ENCODE peak calls at places on chromosomes 2 and 18, in five cellular contexts. One of them, this sample, is unnamed. For H3K4me1, the result is how much of the 10 kb centered on the place peaks cover.

GRCh38 chr2:238861766-238862315 is 14.0 kb downstream of the TWIST2 start:
- DNase-seq in effector memory CD4-positive, alpha-beta T cell: no peak
- DNase-seq in breast epithelium: no peak
- DNase-seq in tibial artery: no peak
- DNase-seq in aorta: no peak
- DNase-seq in this sample: no peak

GRCh38 chr2:101327863-101328394 is 19.4 kb upstream of the RNF149 start:
- DNase-seq in effector memory CD4-positive, alpha-beta T cell: no peak
- DNase-seq in breast epithelium: peak
- DNase-seq in tibial artery: no peak
- DNase-seq in aorta: no peak
- DNase-seq in this sample: no peak

GRCh38 chr18:47235096-47235495 is 16.4 kb downstream of the SKOR2 start:
- DNase-seq in effector memory CD4-positive, alpha-beta T cell: no peak
- DNase-seq in breast epithelium: no peak
- DNase-seq in tibial artery: no peak
- DNase-seq in aorta: no peak
- DNase-seq in this sample: no peak

GRCh38 chr2:78839259-78839658 is 186.2 kb upstream of the REG3G start:
- DNase-seq in effector memory CD4-positive, alpha-beta T cell: no peak
- DNase-seq in breast epithelium: no peak
- DNase-seq in tibial artery: no peak
- DNase-seq in aorta: no peak
- DNase-seq in this sample: no peak

GRCh38 chr2:44560352-44560751 is 198.6 kb downstream of the CAMKMT start:
- DNase-seq in effector memory CD4-positive, alpha-beta T cell: no peak
- DNase-seq in breast epithelium: no peak
- DNase-seq in tibial artery: no peak
- DNase-seq in aorta: no peak
- DNase-seq in this sample: no peak

GRCh38 chr2:240596491-240596931 is 10.0 kb downstream of the CAPN10 start:
- DNase-seq in effector memory CD4-positive, alpha-beta T cell: no peak
- DNase-seq in breast epithelium: no peak
- DNase-seq in tibial artery: peak
- DNase-seq in aorta: peak
- DNase-seq in this sample: peak

GRCh38 chr18:24726727-24727539 is 266.5 kb downstream of the HRH4 start:
- DNase-seq in effector memory CD4-positive, alpha-beta T cell: peak
- DNase-seq in breast epithelium: peak
- DNase-seq in tibial artery: peak
- DNase-seq in aorta: peak
- DNase-seq in this sample: peak

GRCh38 chr2:113208995-113209868 is 35.5 kb downstream of the PSD4 start:
- DNase-seq in effector memory CD4-positive, alpha-beta T cell: no peak
- DNase-seq in breast epithelium: no peak
- DNase-seq in tibial artery: no peak
- DNase-seq in aorta: peak
- DNase-seq in this sample: no peak

GRCh38 chr2:165539985-165540384 is 70.5 kb downstream of the CSRNP3 start:
- DNase-seq in effector memory CD4-positive, alpha-beta T cell: no peak
- DNase-seq in breast epithelium: no peak
- DNase-seq in tibial artery: no peak
- DNase-seq in aorta: no peak
- DNase-seq in this sample: no peak

GRCh38 chr2:160293401-160293911 is 93.4 kb upstream of the ITGB6 start:
- DNase-seq in effector memory CD4-positive, alpha-beta T cell: no peak
- DNase-seq in breast epithelium: no peak
- DNase-seq in tibial artery: no peak
- DNase-seq in aorta: peak
- DNase-seq in this sample: no peak

GRCh38 chr2:30272761-30273573 is 41.6 kb downstream of the LBH start:
- DNase-seq in effector memory CD4-positive, alpha-beta T cell: no peak
- DNase-seq in breast epithelium: no peak
- DNase-seq in tibial artery: no peak
- DNase-seq in aorta: peak
- DNase-seq in this sample: no peak

GRCh38 chr18:57202881-57203280 is 56.0 kb downstream of the BOD1L2 start:
- DNase-seq in effector memory CD4-positive, alpha-beta T cell: no peak
- DNase-seq in breast epithelium: no peak
- DNase-seq in tibial artery: no peak
- DNase-seq in aorta: no peak
- DNase-seq in this sample: no peak

GRCh38 chr18:77053616-77054287 is 78.8 kb downstream of the MBP start:
- DNase-seq in effector memory CD4-positive, alpha-beta T cell: no peak
- DNase-seq in breast epithelium: no peak
- DNase-seq in tibial artery: no peak
- DNase-seq in aorta: no peak
- DNase-seq in this sample: no peak

GRCh38 chr18:77051581-77052296 is 80.8 kb downstream of the MBP start:
- DNase-seq in effector memory CD4-positive, alpha-beta T cell: no peak
- DNase-seq in breast epithelium: no peak
- DNase-seq in tibial artery: no peak
- DNase-seq in aorta: no peak
- DNase-seq in this sample: no peak

GRCh38 chr18:77054288-77054605 is 78.3 kb downstream of the MBP start:
- DNase-seq in effector memory CD4-positive, alpha-beta T cell: no peak
- DNase-seq in breast epithelium: no peak
- DNase-seq in tibial artery: no peak
- DNase-seq in aorta: no peak
- DNase-seq in this sample: no peak

GRCh38 chr18:77052656-77053309 is 79.8 kb downstream of the MBP start:
- DNase-seq in effector memory CD4-positive, alpha-beta T cell: no peak
- DNase-seq in breast epithelium: no peak
- DNase-seq in tibial artery: peak
- DNase-seq in aorta: peak
- DNase-seq in this sample: no peak

GRCh38 chr18:77052297-77052645 is 80.3 kb downstream of the MBP start:
- DNase-seq in effector memory CD4-positive, alpha-beta T cell: no peak
- DNase-seq in breast epithelium: no peak
- DNase-seq in tibial artery: no peak
- DNase-seq in aorta: no peak
- DNase-seq in this sample: no peak
- H3K4me1 ChIP-seq in effector memory CD4-positive, alpha-beta T cell: half or more
- H3K4me1 ChIP-seq in breast epithelium: under half
- H3K4me1 ChIP-seq in tibial artery: under half
- H3K4me1 ChIP-seq in aorta: under half
- H3K4me1 ChIP-seq in this sample: half or more

DNA sequence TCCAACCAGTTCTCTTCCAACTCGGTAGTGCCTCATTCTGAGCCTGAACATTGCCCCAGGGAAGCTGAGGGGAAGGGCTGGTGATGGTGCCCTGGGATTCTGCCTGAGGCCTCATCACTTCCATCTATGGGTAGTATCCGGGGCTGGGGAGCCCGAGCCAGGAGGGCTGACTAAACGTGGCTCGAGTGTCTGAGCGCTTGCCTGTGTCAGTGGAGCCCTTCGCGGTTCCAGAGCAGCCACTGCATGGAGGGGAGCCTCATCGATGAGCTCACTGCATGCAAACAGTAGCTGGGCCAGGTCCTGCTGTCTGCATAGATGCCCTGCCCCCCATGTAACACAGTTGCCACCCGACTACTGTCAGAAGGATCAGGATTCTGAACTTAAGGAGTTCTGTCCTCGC is 129.3 kb downstream of the GLI2 start:
- DNase-seq in effector memory CD4-positive, alpha-beta T cell: no peak
- DNase-seq in breast epithelium: no peak
- DNase-seq in tibial artery: peak
- DNase-seq in aorta: peak
- DNase-seq in this sample: no peak
- H3K4me1 ChIP-seq in effector memory CD4-positive, alpha-beta T cell: under half
- H3K4me1 ChIP-seq in breast epithelium: under half
- H3K4me1 ChIP-seq in tibial artery: under half
- H3K4me1 ChIP-seq in aorta: under half
- H3K4me1 ChIP-seq in this sample: under half

GRCh38 chr2:54099370-54099769 is 16.0 kb upstream of the ACYP2 start:
- DNase-seq in effector memory CD4-positive, alpha-beta T cell: no peak
- DNase-seq in breast epithelium: no peak
- DNase-seq in tibial artery: no peak
- DNase-seq in aorta: no peak
- DNase-seq in this sample: no peak
- H3K4me1 ChIP-seq in effector memory CD4-positive, alpha-beta T cell: under half
- H3K4me1 ChIP-seq in breast epithelium: under half
- H3K4me1 ChIP-seq in tibial artery: under half
- H3K4me1 ChIP-seq in aorta: under half
- H3K4me1 ChIP-seq in this sample: under half

DNA sequence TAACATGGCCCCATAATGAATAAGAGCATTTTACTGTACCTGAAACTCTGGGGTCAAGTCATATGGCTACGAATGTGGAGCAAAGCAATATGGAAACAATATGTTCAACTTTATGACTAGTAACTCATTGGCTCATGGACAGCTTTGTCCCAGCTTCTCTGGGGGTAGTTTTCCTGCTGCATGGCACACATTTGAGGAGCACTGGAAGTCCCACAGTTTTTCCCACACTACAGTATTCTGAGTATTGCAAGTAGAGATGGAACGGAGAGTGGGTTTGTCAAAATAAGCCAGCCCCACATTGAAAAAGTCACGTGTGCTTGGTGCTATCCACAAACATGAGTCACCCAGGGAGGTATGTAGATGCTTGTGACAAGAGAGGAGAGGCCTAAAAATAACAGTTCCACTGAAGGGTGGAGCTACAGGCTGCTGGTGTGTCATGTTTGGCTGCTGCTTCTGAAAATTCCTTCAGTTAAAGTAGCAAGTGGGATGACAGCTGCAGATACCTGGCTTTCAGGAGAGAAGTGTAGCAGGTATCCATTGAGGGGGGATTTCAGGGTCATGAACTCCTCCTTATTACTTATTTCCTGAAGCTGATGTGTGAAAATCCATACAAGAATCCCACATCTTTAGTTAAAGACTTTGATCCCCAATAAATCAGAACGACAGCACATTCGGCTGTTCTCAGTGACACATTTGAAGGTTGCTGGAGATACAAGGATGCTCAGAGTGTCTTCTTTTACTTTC is 48.3 kb upstream of the CTAGE1 start:
- DNase-seq in effector memory CD4-positive, alpha-beta T cell: no peak
- DNase-seq in breast epithelium: no peak
- DNase-seq in tibial artery: peak
- DNase-seq in aorta: peak
- DNase-seq in this sample: peak
- H3K4me1 ChIP-seq in effector memory CD4-positive, alpha-beta T cell: under half
- H3K4me1 ChIP-seq in breast epithelium: under half
- H3K4me1 ChIP-seq in tibial artery: half or more
- H3K4me1 ChIP-seq in aorta: under half
- H3K4me1 ChIP-seq in this sample: half or more

GRCh38 chr2:70089220-70089945 is 2.1 kb downstream of the PCBP1 start:
- DNase-seq in effector memory CD4-positive, alpha-beta T cell: no peak
- DNase-seq in breast epithelium: no peak
- DNase-seq in tibial artery: no peak
- DNase-seq in aorta: peak
- DNase-seq in this sample: peak
- H3K4me1 ChIP-seq in effector memory CD4-positive, alpha-beta T cell: half or more
- H3K4me1 ChIP-seq in breast epithelium: under half
- H3K4me1 ChIP-seq in tibial artery: under half
- H3K4me1 ChIP-seq in aorta: under half
- H3K4me1 ChIP-seq in this sample: half or more

DNA sequence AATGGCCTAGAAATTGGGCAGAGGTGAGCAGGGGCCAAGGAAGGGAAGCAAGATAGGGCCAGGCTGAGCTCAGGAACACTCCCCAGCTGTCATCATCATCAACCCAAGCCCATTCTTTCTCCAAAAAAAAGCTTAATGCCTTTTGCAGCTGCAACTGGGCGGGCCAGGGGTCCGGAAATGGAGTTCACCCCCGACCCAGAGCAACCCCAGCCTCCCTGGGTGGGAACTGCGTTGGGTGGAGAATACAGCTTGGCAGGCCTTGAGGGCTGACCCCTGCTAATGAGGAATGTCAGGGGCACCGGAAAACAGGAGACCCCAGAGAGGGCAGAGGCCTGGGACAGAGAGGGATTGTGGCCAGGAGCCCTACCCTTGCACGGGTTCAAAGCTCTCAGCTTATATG is 64.8 kb downstream of the TNS1 start:
- DNase-seq in effector memory CD4-positive, alpha-beta T cell: no peak
- DNase-seq in breast epithelium: no peak
- DNase-seq in tibial artery: no peak
- DNase-seq in aorta: no peak
- DNase-seq in this sample: peak
- H3K4me1 ChIP-seq in effector memory CD4-positive, alpha-beta T cell: under half
- H3K4me1 ChIP-seq in breast epithelium: under half
- H3K4me1 ChIP-seq in tibial artery: half or more
- H3K4me1 ChIP-seq in aorta: under half
- H3K4me1 ChIP-seq in this sample: half or more

GRCh38 chr2:237319887-237320286 is 94.1 kb downstream of the COL6A3 start:
- DNase-seq in effector memory CD4-positive, alpha-beta T cell: no peak
- DNase-seq in breast epithelium: no peak
- DNase-seq in tibial artery: no peak
- DNase-seq in aorta: no peak
- DNase-seq in this sample: no peak

GRCh38 chr2:237322564-237322963 is 91.4 kb downstream of the COL6A3 start:
- DNase-seq in effector memory CD4-positive, alpha-beta T cell: no peak
- DNase-seq in breast epithelium: no peak
- DNase-seq in tibial artery: no peak
- DNase-seq in aorta: no peak
- DNase-seq in this sample: no peak

GRCh38 chr2:237323656-237324055 is 90.3 kb downstream of the COL6A3 start:
- DNase-seq in effector memory CD4-positive, alpha-beta T cell: no peak
- DNase-seq in breast epithelium: no peak
- DNase-seq in tibial artery: no peak
- DNase-seq in aorta: no peak
- DNase-seq in this sample: no peak

GRCh38 chr2:237320801-237321563 is 93.0 kb downstream of the COL6A3 start:
- DNase-seq in effector memory CD4-positive, alpha-beta T cell: no peak
- DNase-seq in breast epithelium: no peak
- DNase-seq in tibial artery: peak
- DNase-seq in aorta: peak
- DNase-seq in this sample: peak

DNA sequence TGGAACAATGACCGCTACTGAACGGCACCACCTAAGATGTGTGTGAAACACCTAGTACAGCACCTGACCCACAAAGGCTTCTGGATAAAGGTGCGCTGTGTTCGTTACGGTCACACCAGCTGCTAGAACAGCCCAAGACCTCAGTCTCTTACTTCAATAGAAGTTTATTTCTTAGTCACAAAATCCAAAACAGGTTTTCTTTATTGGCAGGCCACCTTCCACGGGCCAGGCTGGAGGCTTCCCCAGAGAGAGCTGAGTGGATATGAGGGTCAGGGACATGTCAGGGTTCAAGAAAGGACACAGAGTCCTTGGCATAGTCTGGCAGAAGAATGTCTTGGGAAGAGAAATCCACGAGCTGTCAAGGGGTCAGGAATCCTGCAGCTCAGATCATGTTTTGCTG is 92.2 kb downstream of the COL6A3 start:
- DNase-seq in effector memory CD4-positive, alpha-beta T cell: no peak
- DNase-seq in breast epithelium: no peak
- DNase-seq in tibial artery: no peak
- DNase-seq in aorta: no peak
- DNase-seq in this sample: no peak
- H3K4me1 ChIP-seq in effector memory CD4-positive, alpha-beta T cell: under half
- H3K4me1 ChIP-seq in breast epithelium: under half
- H3K4me1 ChIP-seq in tibial artery: half or more
- H3K4me1 ChIP-seq in aorta: under half
- H3K4me1 ChIP-seq in this sample: half or more

DNA sequence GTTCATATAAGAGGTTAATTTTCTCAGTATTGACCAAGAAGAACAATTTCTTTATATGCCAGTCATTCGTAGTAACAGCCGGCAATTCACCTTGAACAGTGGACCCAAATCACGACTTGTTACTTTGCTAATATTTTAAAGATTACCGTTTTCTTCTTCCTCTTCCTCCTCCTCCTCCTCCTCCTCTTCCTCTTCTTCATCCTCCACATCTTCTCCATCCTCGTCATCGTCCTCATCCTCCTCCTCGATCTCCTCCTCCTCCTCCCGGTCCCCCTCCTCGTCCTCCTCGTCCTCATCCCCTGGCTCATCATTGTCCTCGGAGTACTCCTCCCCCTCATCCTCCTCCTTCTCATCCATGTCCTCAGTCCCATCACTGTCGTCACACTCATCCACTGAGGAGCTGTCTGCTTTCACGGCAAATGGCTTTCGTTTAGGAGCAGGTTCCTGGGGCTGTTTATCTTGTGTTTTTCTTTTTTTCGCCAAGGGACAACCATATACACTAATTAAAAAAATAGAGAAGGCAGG is 198.6 kb upstream of the PXDN start:
- DNase-seq in effector memory CD4-positive, alpha-beta T cell: no peak
- DNase-seq in breast epithelium: no peak
- DNase-seq in tibial artery: no peak
- DNase-seq in aorta: no peak
- DNase-seq in this sample: no peak
- H3K4me1 ChIP-seq in effector memory CD4-positive, alpha-beta T cell: under half
- H3K4me1 ChIP-seq in breast epithelium: under half
- H3K4me1 ChIP-seq in tibial artery: under half
- H3K4me1 ChIP-seq in aorta: under half
- H3K4me1 ChIP-seq in this sample: under half

This sample was measured in left ventricle myocardium inferior.